ENCODE peak calls at places on chromosomes 13 and 19, in five cellular contexts. One of them, this sample, is unnamed.

GRCh38 chr19:9945319-9945966 is 9.1 kb upstream of the OLFM2 start:
- DNase-seq in anterior cingulate cortex: peak; percentile 93
- DNase-seq in mesendoderm: peak; percentile 51
- DNase-seq in mucosa of descending colon: peak; percentile 72
- DNase-seq in HAP-1: no peak
- DNase-seq in this sample: peak; percentile 72

GRCh38 chr13:28022848-28023518 is 34.5 kb upstream of the URAD start:
- DNase-seq in anterior cingulate cortex: no peak
- DNase-seq in mesendoderm: peak; percentile 64
- DNase-seq in mucosa of descending colon: no peak
- DNase-seq in HAP-1: peak; percentile 16
- DNase-seq in this sample: peak; percentile 72

GRCh38 chr13:58882556-58882955 is 1251.0 kb downstream of the PCDH17 start:
- DNase-seq in anterior cingulate cortex: no peak
- DNase-seq in mesendoderm: no peak
- DNase-seq in mucosa of descending colon: no peak
- DNase-seq in HAP-1: no peak
- DNase-seq in this sample: no peak

GRCh38 chr13:97757807-97758206 is 195.7 kb upstream of the IPO5 start:
- DNase-seq in anterior cingulate cortex: no peak
- DNase-seq in mesendoderm: no peak
- DNase-seq in mucosa of descending colon: no peak
- DNase-seq in HAP-1: no peak
- DNase-seq in this sample: no peak

GRCh38 chr19:17309962-17310461 is 649 bp downstream of the DDA1 start:
- DNase-seq in anterior cingulate cortex: no peak
- DNase-seq in mesendoderm: no peak
- DNase-seq in mucosa of descending colon: no peak
- DNase-seq in HAP-1: no peak
- DNase-seq in this sample: no peak

GRCh38 chr13:93559718-93560117 is 333.1 kb downstream of the GPC6 start:
- DNase-seq in anterior cingulate cortex: no peak
- DNase-seq in mesendoderm: no peak
- DNase-seq in mucosa of descending colon: no peak
- DNase-seq in HAP-1: no peak
- DNase-seq in this sample: no peak

GRCh38 chr13:46126552-46127171 is 21.8 kb upstream of the CPB2 start:
- DNase-seq in anterior cingulate cortex: no peak
- DNase-seq in mesendoderm: peak; percentile 88
- DNase-seq in mucosa of descending colon: peak; percentile 54
- DNase-seq in HAP-1: peak; percentile 83
- DNase-seq in this sample: peak; percentile 93

GRCh38 chr13:46389985-46390384 is 2.9 kb upstream of the RUBCNL start:
- DNase-seq in anterior cingulate cortex: peak; percentile 87
- DNase-seq in mesendoderm: no peak
- DNase-seq in mucosa of descending colon: peak; percentile 63
- DNase-seq in HAP-1: peak; percentile 41
- DNase-seq in this sample: peak; percentile 49

GRCh38 chr13:102401305-102401704 is 543 bp downstream of the FGF14 start:
- DNase-seq in anterior cingulate cortex: no peak
- DNase-seq in mesendoderm: no peak
- DNase-seq in mucosa of descending colon: no peak
- DNase-seq in HAP-1: no peak
- DNase-seq in this sample: no peak

GRCh38 chr19:51641648-51642047 is 5.0 kb downstream of the SIGLEC14 start:
- DNase-seq in anterior cingulate cortex: no peak
- DNase-seq in mesendoderm: no peak
- DNase-seq in mucosa of descending colon: no peak
- DNase-seq in HAP-1: no peak
- DNase-seq in this sample: no peak

GRCh38 chr13:23871616-23872220 is 17.5 kb downstream of the MIPEP start:
- DNase-seq in anterior cingulate cortex: no peak
- DNase-seq in mesendoderm: peak; percentile 34
- DNase-seq in mucosa of descending colon: no peak
- DNase-seq in HAP-1: no peak
- DNase-seq in this sample: no peak

GRCh38 chr13:74132152-74132767 is 1.9 kb downstream of the KLF12 start:
- DNase-seq in anterior cingulate cortex: no peak
- DNase-seq in mesendoderm: no peak
- DNase-seq in mucosa of descending colon: no peak
- DNase-seq in HAP-1: peak; percentile 20
- DNase-seq in this sample: no peak

GRCh38 chr19:12880551-12881171 is 588 bp downstream of the DNASE2 start:
- DNase-seq in anterior cingulate cortex: no peak
- DNase-seq in mesendoderm: peak; percentile 41
- DNase-seq in mucosa of descending colon: peak; percentile 70
- DNase-seq in HAP-1: peak; percentile 59
- DNase-seq in this sample: no peak

GRCh38 chr19:6963937-6964336 is 57.3 kb downstream of the MBD3L2B start:
- DNase-seq in anterior cingulate cortex: no peak
- DNase-seq in mesendoderm: no peak
- DNase-seq in mucosa of descending colon: no peak
- DNase-seq in HAP-1: peak; percentile 45
- DNase-seq in this sample: peak; percentile 51

GRCh38 chr19:33797821-33798633 is 1.4 kb downstream of the KCTD15 start:
- DNase-seq in anterior cingulate cortex: peak; percentile 48
- DNase-seq in mesendoderm: peak; percentile 77
- DNase-seq in mucosa of descending colon: peak; percentile 75
- DNase-seq in HAP-1: peak; percentile 86
- DNase-seq in this sample: peak; percentile 89

GRCh38 chr19:18765224-18765623 is 25.9 kb downstream of the COMP start:
- DNase-seq in anterior cingulate cortex: no peak
- DNase-seq in mesendoderm: no peak
- DNase-seq in mucosa of descending colon: no peak
- DNase-seq in HAP-1: no peak
- DNase-seq in this sample: no peak

GRCh38 chr13:61414686-61415664 is 674 bp downstream of the PCDH20 start:
- DNase-seq in anterior cingulate cortex: peak; percentile 64
- DNase-seq in mesendoderm: peak; percentile 96
- DNase-seq in mucosa of descending colon: peak; percentile 69
- DNase-seq in HAP-1: peak; percentile 85
- DNase-seq in this sample: peak; percentile 94

GRCh38 chr19:47471733-47472457 is at the start of gene SLC8A2:
- DNase-seq in anterior cingulate cortex: peak; percentile 64
- DNase-seq in mesendoderm: peak; percentile 96
- DNase-seq in mucosa of descending colon: no peak
- DNase-seq in HAP-1: peak; percentile 91
- DNase-seq in this sample: peak; percentile 97

GRCh38 chr19:44553478-44554171 is 24.1 kb upstream of the CEACAM20 start:
- DNase-seq in anterior cingulate cortex: no peak
- DNase-seq in mesendoderm: no peak
- DNase-seq in mucosa of descending colon: no peak
- DNase-seq in HAP-1: no peak
- DNase-seq in this sample: no peak

GRCh38 chr19:50750010-50750409 is 20.3 kb upstream of the GPR32 start:
- DNase-seq in anterior cingulate cortex: no peak
- DNase-seq in mesendoderm: no peak
- DNase-seq in mucosa of descending colon: no peak
- DNase-seq in HAP-1: no peak
- DNase-seq in this sample: no peak

GRCh38 chr13:113297370-113297871 is 382 bp downstream of the LAMP1 start:
- DNase-seq in anterior cingulate cortex: no peak
- DNase-seq in mesendoderm: peak; percentile 39
- DNase-seq in mucosa of descending colon: no peak
- DNase-seq in HAP-1: peak; percentile 24
- DNase-seq in this sample: no peak

GRCh38 chr19:37948362-37948761 is 41.4 kb downstream of the SIPA1L3 start:
- DNase-seq in anterior cingulate cortex: no peak
- DNase-seq in mesendoderm: no peak
- DNase-seq in mucosa of descending colon: no peak
- DNase-seq in HAP-1: no peak
- DNase-seq in this sample: no peak

GRCh38 chr19:48591021-48591420 is 15.5 kb upstream of the SPACA4 start:
- DNase-seq in anterior cingulate cortex: no peak
- DNase-seq in mesendoderm: peak; percentile 73
- DNase-seq in mucosa of descending colon: no peak
- DNase-seq in HAP-1: no peak
- DNase-seq in this sample: no peak

GRCh38 chr13:90107658-90108057 is 1239.8 kb upstream of the MIR17HG start:
- DNase-seq in anterior cingulate cortex: no peak
- DNase-seq in mesendoderm: no peak
- DNase-seq in mucosa of descending colon: no peak
- DNase-seq in HAP-1: no peak
- DNase-seq in this sample: no peak

GRCh38 chr13:36420437-36420891 is 11.8 kb upstream of the CCNA1 start:
- DNase-seq in anterior cingulate cortex: peak; percentile 24
- DNase-seq in mesendoderm: peak; percentile 83
- DNase-seq in mucosa of descending colon: peak; percentile 48
- DNase-seq in HAP-1: peak; percentile 88
- DNase-seq in this sample: peak; percentile 92

GRCh38 chr13:51324714-51325440 is 14.6 kb upstream of the SERPINE3 start:
- DNase-seq in anterior cingulate cortex: no peak
- DNase-seq in mesendoderm: no peak
- DNase-seq in mucosa of descending colon: no peak
- DNase-seq in HAP-1: no peak
- DNase-seq in this sample: peak; percentile 69

GRCh38 chr13:99565478-99566124 is 64.3 kb downstream of the TM9SF2 start:
- DNase-seq in anterior cingulate cortex: no peak
- DNase-seq in mesendoderm: peak; percentile 45
- DNase-seq in mucosa of descending colon: no peak
- DNase-seq in HAP-1: no peak
- DNase-seq in this sample: peak; percentile 73

GRCh38 chr19:42096255-42096837 is 20.4 kb downstream of the ZNF574 start:
- DNase-seq in anterior cingulate cortex: no peak
- DNase-seq in mesendoderm: peak; percentile 23
- DNase-seq in mucosa of descending colon: no peak
- DNase-seq in HAP-1: no peak
- DNase-seq in this sample: no peak

GRCh38 chr13:92994056-92994455 is 232.6 kb upstream of the GPC6 start:
- DNase-seq in anterior cingulate cortex: no peak
- DNase-seq in mesendoderm: no peak
- DNase-seq in mucosa of descending colon: no peak
- DNase-seq in HAP-1: no peak
- DNase-seq in this sample: no peak

GRCh38 chr13:99434258-99434788 is 66.9 kb upstream of the TM9SF2 start:
- DNase-seq in anterior cingulate cortex: no peak
- DNase-seq in mesendoderm: peak; percentile 70
- DNase-seq in mucosa of descending colon: no peak
- DNase-seq in HAP-1: no peak
- DNase-seq in this sample: peak; percentile 81

GRCh38 chr19:1206063-1206732 is 620 bp downstream of the STK11 start:
- DNase-seq in anterior cingulate cortex: no peak
- DNase-seq in mesendoderm: no peak
- DNase-seq in mucosa of descending colon: no peak
- DNase-seq in HAP-1: no peak
- DNase-seq in this sample: peak; percentile 51

GRCh38 chr19:41264581-41265375 is 606 bp downstream of the HNRNPUL1 start:
- DNase-seq in anterior cingulate cortex: no peak
- DNase-seq in mesendoderm: peak; percentile 71
- DNase-seq in mucosa of descending colon: peak; percentile 79
- DNase-seq in HAP-1: peak; percentile 71
- DNase-seq in this sample: peak; percentile 78

GRCh38 chr13:29987340-29987739 is 136.9 kb upstream of the UBL3 start:
- DNase-seq in anterior cingulate cortex: no peak
- DNase-seq in mesendoderm: no peak
- DNase-seq in mucosa of descending colon: no peak
- DNase-seq in HAP-1: no peak
- DNase-seq in this sample: no peak

GRCh38 chr13:52061587-52061986 is 37.1 kb downstream of the UTP14C start:
- DNase-seq in anterior cingulate cortex: peak; percentile 13
- DNase-seq in mesendoderm: no peak
- DNase-seq in mucosa of descending colon: no peak
- DNase-seq in HAP-1: no peak
- DNase-seq in this sample: no peak

GRCh38 chr13:40664100-40665060 is 2.1 kb downstream of the FOXO1 start:
- DNase-seq in anterior cingulate cortex: peak; percentile 26
- DNase-seq in mesendoderm: peak; percentile 79
- DNase-seq in mucosa of descending colon: peak; percentile 90
- DNase-seq in HAP-1: peak; percentile 77
- DNase-seq in this sample: peak; percentile 82

GRCh38 chr13:38090913-38091312 is 221.3 kb upstream of the TRPC4 start:
- DNase-seq in anterior cingulate cortex: no peak
- DNase-seq in mesendoderm: peak; percentile 39
- DNase-seq in mucosa of descending colon: no peak
- DNase-seq in HAP-1: no peak
- DNase-seq in this sample: no peak

GRCh38 chr19:437027-437426 is 23.8 kb downstream of the SHC2 start:
- DNase-seq in anterior cingulate cortex: no peak
- DNase-seq in mesendoderm: no peak
- DNase-seq in mucosa of descending colon: no peak
- DNase-seq in HAP-1: no peak
- DNase-seq in this sample: no peak

GRCh38 chr13:23469901-23470525 is 36.5 kb upstream of the SACS start:
- DNase-seq in anterior cingulate cortex: no peak
- DNase-seq in mesendoderm: peak; percentile 76
- DNase-seq in mucosa of descending colon: no peak
- DNase-seq in HAP-1: peak; percentile 22
- DNase-seq in this sample: peak; percentile 59

GRCh38 chr13:84609716-84610115 is 727.4 kb upstream of the SLITRK1 start:
- DNase-seq in anterior cingulate cortex: no peak
- DNase-seq in mesendoderm: no peak
- DNase-seq in mucosa of descending colon: no peak
- DNase-seq in HAP-1: no peak
- DNase-seq in this sample: no peak

GRCh38 chr13:107678075-107678689 is 537.2 kb downstream of the LIG4 start:
- DNase-seq in anterior cingulate cortex: no peak
- DNase-seq in mesendoderm: peak; percentile 29
- DNase-seq in mucosa of descending colon: no peak
- DNase-seq in HAP-1: peak; percentile 10
- DNase-seq in this sample: no peak